ENCODE peak calls at places on chromosomes 6 and 20, in seven cellular contexts. Q is occipital lobe, T is foreskin fibroblast, V is RPMI8226, K is C1 segment of cervical spinal cord, R is HFFc6, X is ELR. F is an unnamed sample.

GRCh38 chr6:113375950-113376846 is 480.9 kb upstream of the MARCKS start:
- DNase-seq in R (peak), X (peak), Q (no peak), T (peak), V (no peak), K (no peak), F (peak)

GRCh38 chr6:140253096-140253495 is 878.6 kb upstream of the CITED2 start:
- DNase-seq in R (peak), T (peak), X (peak), Q (no peak), V (no peak), K (no peak), F (no peak)

GRCh38 chr6:34851361-34851760 is 36.5 kb downstream of the TAF11 start:
- DNase-seq in T (no peak), Q (no peak), X (no peak), R (no peak), V (no peak), K (no peak), F (no peak)

GRCh38 chr20:44773070-44773829 is 27.6 kb downstream of the KCNK15 start:
- DNase-seq in T (no peak), Q (no peak), V (no peak), R (no peak), X (no peak), K (no peak), F (no peak)

GRCh38 chr6:106426258-106426657 is 65.7 kb downstream of the CRYBG1 start:
- DNase-seq in Q (no peak), T (no peak), R (no peak), X (no peak), V (no peak), K (no peak), F (no peak)

GRCh38 chr20:58019027-58019849 is 209.2 kb downstream of the ANKRD60 start:
- DNase-seq in T (peak), V (no peak), X (peak), K (no peak), Q (no peak), R (peak), F (peak)

GRCh38 chr6:117169781-117170281 is 95.5 kb upstream of the VGLL2 start:
- DNase-seq in V (no peak), K (no peak), T (no peak), X (peak), Q (no peak), R (no peak), F (no peak)

GRCh38 chr6:155185544-155185943 is 78.3 kb upstream of the CLDN20 start:
- DNase-seq in T (no peak), R (peak), V (no peak), Q (no peak), K (no peak), X (peak), F (no peak)

GRCh38 chr6:43258807-43259686 is 15.8 kb downstream of the TTBK1 start:
- DNase-seq in Q (no peak), R (no peak), V (no peak), X (no peak), T (no peak), K (no peak), F (peak)

GRCh38 chr20:61629361-61630239 is 377.5 kb downstream of the CDH4 start:
- DNase-seq in T (no peak), V (peak), Q (no peak), R (no peak), K (no peak), X (no peak), F (no peak)

GRCh38 chr20:46998497-46999190 is 104.0 kb downstream of the EYA2 start:
- DNase-seq in R (no peak), K (no peak), V (no peak), Q (no peak), T (no peak), X (no peak), F (no peak)

GRCh38 chr6:9521152-9521530 is 893.7 kb downstream of the TFAP2A start:
- DNase-seq in K (no peak), R (no peak), Q (no peak), V (no peak), T (no peak), X (no peak), F (no peak)

GRCh38 chr6:37709932-37710565 is 12.4 kb upstream of the MDGA1 start:
- DNase-seq in R (no peak), V (no peak), X (no peak), K (no peak), T (no peak), Q (no peak), F (no peak)

GRCh38 chr20:64153410-64153809 is 10.8 kb upstream of the MYT1 start:
- DNase-seq in T (no peak), Q (no peak), V (no peak), K (no peak), X (no peak), R (no peak), F (no peak)

GRCh38 chr6:64714073-64714472 is 993.0 kb downstream of the EYS start:
- DNase-seq in T (no peak), V (no peak), X (no peak), R (no peak), Q (no peak), K (no peak), F (peak)

GRCh38 chr6:13710552-13711383 is 867 bp downstream of the RANBP9 start:
- DNase-seq in R (no peak), K (peak), T (no peak), X (peak), V (peak), Q (peak), F (peak)

GRCh38 chr6:132365319-132365907 is 35.9 kb downstream of the MOXD1 start:
- DNase-seq in T (no peak), X (no peak), R (no peak), Q (no peak), K (no peak), V (peak), F (no peak)

GRCh38 chr6:25962368-25963127 is at the start of gene TRIM38:
- DNase-seq in K (no peak), T (peak), Q (no peak), V (peak), R (peak), X (peak), F (no peak)

GRCh38 chr6:154989457-154989856 is 5.7 kb upstream of the TIAM2 start:
- DNase-seq in X (no peak), Q (no peak), K (no peak), R (no peak), T (no peak), V (no peak), F (no peak)

GRCh38 chr6:53513519-53513966 is 31.4 kb downstream of the GCLC start:
- DNase-seq in V (no peak), X (no peak), K (no peak), Q (no peak), T (no peak), R (no peak), F (no peak)

GRCh38 chr20:16761305-16761829 is 13.2 kb downstream of the OTOR start:
- DNase-seq in Q (peak), K (peak), X (peak), R (peak), V (peak), T (peak), F (peak)

GRCh38 chr6:98200084-98200483 is 634.3 kb upstream of the POU3F2 start:
- DNase-seq in K (no peak), R (no peak), Q (no peak), V (no peak), X (no peak), T (no peak), F (no peak)

GRCh38 chr6:73585566-73586415 is 65.0 kb upstream of the EEF1A1 start:
- DNase-seq in X (peak), K (peak), R (peak), T (peak), Q (no peak), V (peak), F (peak)

GRCh38 chr6:76742919-76743318 is 670.5 kb upstream of the IMPG1 start:
- DNase-seq in K (no peak), T (no peak), X (peak), V (no peak), R (no peak), Q (no peak), F (no peak)

GRCh38 chr6:23174781-23175361 is 605.5 kb downstream of the HDGFL1 start:
- DNase-seq in Q (no peak), X (peak), V (no peak), K (no peak), R (peak), T (peak), F (peak)

GRCh38 chr6:25232478-25232877 is 46.7 kb upstream of the CARMIL1 start:
- DNase-seq in R (peak), T (peak), K (no peak), Q (peak), V (no peak), X (peak), F (no peak)

GRCh38 chr6:1348675-1349074 is 36.8 kb downstream of the FOXQ1 start:
- DNase-seq in T (peak), V (no peak), Q (no peak), X (no peak), K (no peak), R (no peak), F (no peak)

GRCh38 chr20:44495802-44496481 is 20.3 kb downstream of the TTPAL start:
- DNase-seq in V (no peak), T (peak), Q (no peak), K (no peak), R (peak), X (peak), F (no peak)